ENCODE peak calls at places on chromosome 9, in seven cellular contexts. Y, T, F, W, K, L and D are unnamed samples. For H3K36me3, the result is how much of the 10 kb centered on the place peaks cover.

GRCh38 chr9:74760031-74760700 is 127.6 kb downstream of the TRPM6 start:
- DNase-seq in Y (peak), K (no peak), T (no peak), W (no peak), F (no peak), L (no peak), D (no peak)

GRCh38 chr9:136119259-136120118 is 814 bp upstream of the TMEM250 start:
- DNase-seq in Y (peak), W (no peak), F (peak), T (no peak), L (no peak), K (no peak), D (no peak)

GRCh38 chr9:68983008-68983411 is 30.9 kb downstream of the PRKACG start:
- DNase-seq in T (peak), F (no peak), W (no peak), K (no peak), Y (no peak), L (no peak), D (no peak)

GRCh38 chr9:28260331-28260730 is 687.0 kb upstream of the C9orf72 start:
- DNase-seq in Y (no peak), L (no peak), F (no peak), W (no peak), K (no peak), T (no peak), D (no peak)

GRCh38 chr9:105871547-105871946 is 177.2 kb downstream of the TMEM38B start:
- DNase-seq in K (no peak), Y (no peak), L (no peak), T (no peak), F (no peak), W (no peak), D (no peak)

GRCh38 chr9:91186311-91187101 is 175.2 kb downstream of the AUH start:
- DNase-seq in Y (peak), T (no peak), W (no peak), F (no peak), L (no peak), K (peak), D (no peak)

GRCh38 chr9:101840694-101841188 is 102.3 kb upstream of the GRIN3A start:
- DNase-seq in Y (no peak), L (no peak), F (no peak), T (no peak), W (no peak), K (no peak), D (no peak)

GRCh38 chr9:84371737-84372136 is 31.2 kb upstream of the SLC28A3 start:
- DNase-seq in K (no peak), W (no peak), T (no peak), L (no peak), Y (peak), F (no peak), D (no peak)

GRCh38 chr9:136567651-136568287 is 21.9 kb upstream of the NOTCH1 start:
- DNase-seq in F (peak), W (no peak), T (no peak), K (peak), Y (peak), L (peak), D (no peak)

GRCh38 chr9:133458643-133459312 is 1.0 kb upstream of the CACFD1 start:
- DNase-seq in T (no peak), L (no peak), W (no peak), K (no peak), F (no peak), Y (no peak), D (no peak)

GRCh38 chr9:89352451-89352850 is 34.2 kb downstream of the SECISBP2 start:
- DNase-seq in W (no peak), L (no peak), T (peak), Y (no peak), K (no peak), F (no peak), D (no peak)

GRCh38 chr9:89356782-89357181 is 38.5 kb downstream of the SECISBP2 start:
- DNase-seq in W (no peak), T (no peak), F (no peak), K (no peak), L (no peak), Y (no peak), D (no peak)

GRCh38 chr9:89352874-89353649 is 34.8 kb downstream of the SECISBP2 start:
- DNase-seq in K (no peak), L (no peak), F (no peak), T (no peak), W (no peak), Y (no peak), D (no peak)

GRCh38 chr9:89353989-89354388 is 35.7 kb downstream of the SECISBP2 start:
- DNase-seq in F (no peak), Y (no peak), K (no peak), T (no peak), W (no peak), L (no peak), D (no peak)

DNA sequence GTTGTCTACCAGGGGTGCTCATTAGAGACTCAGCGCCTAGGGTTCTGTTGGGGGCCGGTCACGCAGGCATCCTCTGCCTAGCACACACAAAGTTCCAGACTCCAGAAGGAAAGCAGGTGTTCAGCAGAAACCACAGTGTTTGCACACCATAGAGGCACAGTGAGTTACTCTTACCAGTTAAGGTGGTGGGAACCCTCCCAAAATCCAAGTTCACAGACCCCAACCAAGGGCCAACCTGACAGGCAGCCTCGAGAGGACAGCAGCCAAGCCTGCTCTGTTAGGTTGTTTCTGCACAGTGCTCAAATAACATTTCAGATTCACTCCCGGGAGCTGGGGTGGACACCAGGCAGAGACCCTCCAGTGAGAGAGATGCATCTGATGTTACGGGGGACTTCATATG is 36.2 kb downstream of the SECISBP2 start:
- DNase-seq in F (no peak), L (no peak), Y (no peak), W (no peak), T (no peak), K (no peak), D (no peak)
- H3K36me3 ChIP-seq in F (under half), L (half or more), Y (half or more), W (half or more), T (under half), K (half or more), D (half or more)

GRCh38 chr9:94606641-94607339 is 13.2 kb upstream of the FBP2 start:
- DNase-seq in F (no peak), W (no peak), L (no peak), T (peak), Y (no peak), K (peak), D (no peak)

GRCh38 chr9:94603259-94603776 is 9.7 kb upstream of the FBP2 start:
- DNase-seq in T (peak), W (peak), F (peak), K (peak), L (peak), Y (peak), D (peak)

GRCh38 chr9:94610181-94610591 is 16.6 kb upstream of the FBP2 start:
- DNase-seq in F (no peak), K (no peak), T (no peak), Y (no peak), W (no peak), L (no peak), D (no peak)

GRCh38 chr9:94611638-94612068 is 18.0 kb upstream of the FBP2 start:
- DNase-seq in F (no peak), Y (no peak), K (no peak), T (peak), L (no peak), W (no peak), D (no peak)

DNA sequence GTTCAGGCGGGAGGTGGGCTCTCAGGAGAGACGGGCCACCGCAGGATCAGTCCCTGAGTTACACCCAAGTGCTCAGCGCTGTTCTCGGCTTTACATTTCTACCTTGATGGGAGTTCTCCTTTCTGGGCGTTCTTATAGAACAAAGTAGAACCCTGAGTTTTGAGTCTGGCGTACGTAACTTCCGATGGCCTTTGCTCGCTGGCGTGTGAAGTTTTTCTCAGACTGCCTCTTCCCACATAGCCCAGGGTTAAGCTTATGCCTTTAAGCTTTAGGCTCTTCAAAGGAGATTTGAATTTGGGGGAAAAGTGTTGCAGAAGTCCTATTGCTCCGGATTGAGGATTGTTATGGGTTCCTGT is 13.7 kb upstream of the FBP2 start:
- DNase-seq in F (no peak), Y (no peak), L (no peak), W (no peak), T (no peak), K (no peak), D (no peak)
- H3K27ac ChIP-seq in F (no peak), Y (no peak), L (no peak), W (no peak), T (no peak), K (peak), D (no peak)

DNA sequence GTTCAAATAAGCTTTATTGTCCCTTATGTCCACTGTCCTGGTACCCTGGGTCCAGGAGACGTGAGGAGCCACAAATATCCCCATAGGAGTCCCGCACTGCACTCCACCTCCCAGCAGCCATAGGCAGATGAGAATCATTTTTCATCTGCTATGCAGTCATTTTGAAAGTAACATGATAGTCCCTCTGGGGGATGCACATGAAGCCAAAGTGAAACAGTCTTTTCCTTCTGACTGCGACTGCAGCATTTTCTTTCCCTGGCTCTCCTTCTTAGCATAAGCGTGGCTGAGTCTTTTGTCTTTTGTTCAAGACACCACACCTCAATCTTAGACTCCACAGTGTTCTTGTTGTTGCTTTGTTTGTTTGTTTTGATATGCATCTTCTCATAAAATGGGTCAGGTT is 238.1 kb upstream of the DAPK1 start:
- DNase-seq in Y (no peak), F (no peak), T (no peak), K (no peak), W (no peak), L (peak), D (no peak)
- H3K36me3 ChIP-seq in Y (under half), F (under half), T (under half), K (under half), W (under half), L (under half), D (under half)

DNA sequence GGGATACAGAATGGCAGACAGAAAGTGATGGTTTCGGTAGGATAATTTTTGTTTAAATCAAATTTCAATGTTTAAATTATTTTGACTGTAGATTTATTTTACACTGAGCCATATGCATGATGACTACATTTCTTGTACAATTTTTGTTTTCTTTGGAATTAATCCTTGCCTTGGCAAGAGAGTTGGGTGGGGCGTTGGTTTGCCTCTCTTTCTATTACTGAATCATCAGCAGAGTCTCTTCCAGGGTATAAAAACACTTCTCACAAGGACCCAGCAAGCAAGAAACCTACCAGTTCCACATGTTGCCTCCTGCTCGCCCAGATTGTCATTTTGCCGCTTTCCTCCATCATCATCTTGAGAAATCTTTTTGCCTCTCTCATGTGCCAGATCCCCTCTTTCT is 454.9 kb upstream of the DMAC1 start:
- DNase-seq in Y (no peak), W (no peak), L (no peak), K (no peak), T (no peak), F (no peak), D (no peak)
- H3K27ac ChIP-seq in Y (no peak), W (no peak), L (no peak), K (no peak), T (no peak), F (no peak), D (no peak)

GRCh38 chr9:98755006-98755618 is 41.2 kb downstream of the ANKS6 start:
- DNase-seq in F (no peak), L (no peak), Y (no peak), K (no peak), T (no peak), W (no peak), D (no peak)
- H3K36me3 ChIP-seq in F (under half), L (under half), Y (under half), K (half or more), T (under half), W (half or more), D (under half)

GRCh38 chr9:127928232-127929043 is 2.1 kb downstream of the PIP5KL1 start:
- DNase-seq in F (no peak), L (no peak), T (peak), K (no peak), W (no peak), Y (no peak), D (no peak)
- H3K27ac ChIP-seq in F (no peak), L (no peak), T (peak), K (no peak), W (no peak), Y (no peak), D (no peak)

GRCh38 chr9:36213989-36214388 is 23.3 kb downstream of the CLTA start:
- DNase-seq in F (no peak), K (no peak), L (no peak), Y (no peak), W (no peak), T (no peak), D (no peak)

GRCh38 chr9:36208521-36209253 is 18.0 kb downstream of the CLTA start:
- DNase-seq in K (no peak), L (no peak), Y (no peak), F (no peak), W (no peak), T (no peak), D (no peak)

GRCh38 chr9:36213387-36213786 is 22.7 kb downstream of the CLTA start:
- DNase-seq in L (no peak), K (no peak), W (no peak), F (no peak), T (no peak), Y (no peak), D (no peak)

GRCh38 chr9:36210722-36211121 is 20.0 kb downstream of the CLTA start:
- DNase-seq in T (no peak), K (no peak), F (no peak), L (no peak), Y (no peak), W (no peak), D (no peak)

DNA sequence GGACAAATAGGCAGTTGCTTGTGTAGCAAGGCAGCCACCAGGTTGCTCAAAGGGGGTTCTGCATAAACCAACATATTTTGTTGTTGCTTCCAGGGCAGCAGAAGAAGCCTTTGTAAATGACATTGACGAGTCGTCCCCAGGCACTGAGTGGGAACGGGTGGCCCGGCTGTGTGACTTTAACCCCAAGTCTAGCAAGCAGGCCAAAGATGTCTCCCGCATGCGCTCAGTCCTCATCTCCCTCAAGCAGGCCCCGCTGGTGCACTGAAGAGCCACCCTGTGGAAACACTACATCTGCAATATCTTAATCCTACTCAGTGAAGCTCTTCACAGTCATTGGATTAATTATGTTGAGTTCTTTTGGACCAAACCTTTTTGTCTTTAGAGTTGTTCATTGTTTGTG is 20.8 kb downstream of the CLTA start:
- DNase-seq in T (no peak), Y (no peak), W (no peak), F (no peak), K (no peak), L (no peak), D (no peak)
- H3K36me3 ChIP-seq in T (under half), Y (half or more), W (half or more), F (under half), K (half or more), L (half or more), D (under half)

GRCh38 chr9:130766031-130766903 is 68.8 kb upstream of the ABL1 start:
- DNase-seq in F (peak), L (no peak), K (no peak), W (no peak), Y (no peak), T (no peak), D (no peak)
- H3K27ac ChIP-seq in F (peak), L (peak), K (peak), W (no peak), Y (no peak), T (no peak), D (no peak)

GRCh38 chr9:112433715-112434392 is 52.8 kb upstream of the KIAA1958 start:
- DNase-seq in L (no peak), W (no peak), K (no peak), T (no peak), Y (no peak), F (no peak), D (no peak)
- H3K36me3 ChIP-seq in L (under half), W (under half), K (under half), T (under half), Y (under half), F (under half), D (under half)

DNA sequence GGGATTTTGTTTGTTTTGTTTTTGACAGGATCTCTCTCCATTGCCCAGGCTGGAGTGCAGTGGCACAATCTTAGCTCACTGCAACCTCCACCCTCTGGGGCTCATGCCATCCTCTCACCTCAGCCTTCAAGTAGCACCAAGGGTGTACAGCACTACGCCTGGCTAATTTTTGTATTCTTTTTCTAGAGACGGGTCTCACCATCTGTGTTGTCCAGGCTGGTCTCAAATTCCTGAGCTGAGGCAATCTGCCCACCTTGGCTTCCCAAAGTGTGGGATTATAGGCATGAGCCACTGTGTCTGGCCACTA is 7.3 kb downstream of the GCNT1 start:
- DNase-seq in W (no peak), K (no peak), L (no peak), Y (no peak), F (no peak), T (no peak), D (no peak)
- H3K27ac ChIP-seq in W (no peak), K (no peak), L (no peak), Y (no peak), F (no peak), T (no peak), D (no peak)